ENCODE peak calls at places on chromosomes 13 and 19, in nine cellular contexts. W is ovary, F is AG10803, D is HepG2, N is Caco-2, Q is cardiac fibroblast, S is lower leg skin, V is fibroblast of mammary gland, M is lower lobe of right lung. U is an unnamed sample.

GRCh38 chr13:66040506-66040905 is 1189.6 kb downstream of the PCDH9 start:
- DNase-seq in D (no peak), S (no peak), M (no peak), W (no peak), N (no peak), F (peak), Q (peak), V (peak), U (no peak)

GRCh38 chr13:39684531-39685137 is 29.2 kb downstream of the COG6 start:
- DNase-seq in Q (peak), D (peak), V (peak), M (no peak), N (no peak), F (peak), W (no peak), S (no peak), U (no peak)

GRCh38 chr13:35764359-35765015 is 288.0 kb upstream of the MAB21L1 start:
- DNase-seq in S (no peak), Q (no peak), W (no peak), F (peak), N (no peak), D (no peak), V (no peak), M (no peak), U (no peak)

GRCh38 chr13:97319088-97319487 is 97.0 kb downstream of the MBNL2 start:
- DNase-seq in V (no peak), W (no peak), F (no peak), D (no peak), Q (peak), N (no peak), S (no peak), M (no peak), U (no peak)

GRCh38 chr13:99228737-99229691 is 28.4 kb downstream of the UBAC2 start:
- DNase-seq in W (no peak), M (no peak), N (no peak), S (no peak), D (peak), V (peak), Q (peak), F (peak), U (peak)

GRCh38 chr19:30846102-30846501 is 473.9 kb downstream of the ZNF536 start:
- DNase-seq in W (no peak), M (no peak), D (no peak), Q (no peak), F (no peak), V (no peak), S (no peak), N (no peak), U (no peak)

GRCh38 chr13:93244918-93245280 is 18.3 kb downstream of the GPC6 start:
- DNase-seq in N (no peak), F (peak), S (no peak), W (no peak), V (peak), M (no peak), Q (peak), D (no peak), U (no peak)

GRCh38 chr19:31340059-31341025 is 8.9 kb downstream of the TSHZ3 start:
- DNase-seq in Q (no peak), V (peak), S (no peak), D (no peak), F (peak), M (no peak), N (no peak), W (peak), U (no peak)

GRCh38 chr19:55543567-55543966 is 1.8 kb downstream of the SBK3 start:
- DNase-seq in V (no peak), Q (no peak), D (no peak), M (no peak), W (no peak), S (no peak), F (no peak), N (no peak), U (no peak)

GRCh38 chr13:111422352-111422751 is 101.9 kb downstream of the TEX29 start:
- DNase-seq in M (no peak), S (no peak), V (no peak), Q (no peak), F (no peak), D (no peak), W (no peak), N (no peak), U (no peak)

GRCh38 chr13:41306271-41307150 is 4.6 kb upstream of the NAA16 start:
- DNase-seq in D (no peak), S (no peak), N (no peak), Q (peak), W (no peak), F (no peak), V (no peak), M (no peak), U (no peak)

GRCh38 chr13:110132178-110132975 is 174.6 kb downstream of the COL4A1 start:
- DNase-seq in Q (peak), D (no peak), F (no peak), W (no peak), S (peak), N (no peak), V (no peak), M (no peak), U (no peak)

GRCh38 chr13:106917024-106917491 is 349.1 kb upstream of the ARGLU1 start:
- DNase-seq in V (no peak), S (no peak), D (no peak), M (no peak), W (no peak), Q (peak), N (no peak), F (peak), U (no peak)

GRCh38 chr13:48138270-48138669 is 43.4 kb upstream of the MED4 start:
- DNase-seq in N (no peak), V (no peak), M (no peak), F (no peak), S (no peak), W (no peak), D (no peak), Q (no peak), U (no peak)

GRCh38 chr13:113114511-113115362 is 7.9 kb upstream of the F10 start:
- DNase-seq in M (peak), Q (no peak), F (no peak), W (peak), N (no peak), D (no peak), V (no peak), S (no peak), U (no peak)

GRCh38 chr19:47107953-47108746 is 5.4 kb downstream of the ZC3H4 start:
- DNase-seq in Q (no peak), V (peak), D (no peak), N (no peak), M (no peak), W (no peak), F (peak), S (no peak), U (no peak)

GRCh38 chr19:34851277-34851804 is 75.4 kb upstream of the ZNF30 start:
- DNase-seq in D (peak), F (no peak), M (no peak), N (peak), S (no peak), V (no peak), W (no peak), Q (no peak), U (no peak)

GRCh38 chr19:27733551-27734266 is 1479.2 kb downstream of the UQCRFS1 start:
- DNase-seq in Q (no peak), F (no peak), M (no peak), N (no peak), V (no peak), W (no peak), S (no peak), D (no peak), U (no peak)

GRCh38 chr13:40692946-40693345 is 26.5 kb upstream of the FOXO1 start:
- DNase-seq in D (no peak), N (no peak), F (no peak), W (no peak), M (no peak), Q (peak), S (no peak), V (no peak), U (no peak)

GRCh38 chr13:105070452-105070851 is 1465.0 kb downstream of the EFNB2 start:
- DNase-seq in V (no peak), N (no peak), Q (peak), F (no peak), W (no peak), M (no peak), S (no peak), D (no peak), U (no peak)

GRCh38 chr19:10395436-10395835 is 7.9 kb downstream of the CDC37 start:
- DNase-seq in S (no peak), D (no peak), V (no peak), F (no peak), N (no peak), W (no peak), Q (no peak), M (no peak), U (no peak)

GRCh38 chr19:12757544-12758274 is 6.1 kb downstream of the BEST2 start:
- DNase-seq in D (peak), W (peak), S (no peak), F (peak), N (peak), Q (peak), V (peak), M (peak), U (no peak)

GRCh38 chr13:33174491-33174890 is 111.1 kb downstream of the STARD13 start:
- DNase-seq in Q (no peak), S (no peak), D (no peak), W (no peak), N (no peak), M (no peak), V (no peak), F (no peak), U (no peak)

GRCh38 chr13:49690133-49690989 is 925 bp downstream of the EBPL start:
- DNase-seq in M (no peak), N (peak), D (peak), S (no peak), W (no peak), V (peak), F (no peak), Q (peak), U (peak)

DNA sequence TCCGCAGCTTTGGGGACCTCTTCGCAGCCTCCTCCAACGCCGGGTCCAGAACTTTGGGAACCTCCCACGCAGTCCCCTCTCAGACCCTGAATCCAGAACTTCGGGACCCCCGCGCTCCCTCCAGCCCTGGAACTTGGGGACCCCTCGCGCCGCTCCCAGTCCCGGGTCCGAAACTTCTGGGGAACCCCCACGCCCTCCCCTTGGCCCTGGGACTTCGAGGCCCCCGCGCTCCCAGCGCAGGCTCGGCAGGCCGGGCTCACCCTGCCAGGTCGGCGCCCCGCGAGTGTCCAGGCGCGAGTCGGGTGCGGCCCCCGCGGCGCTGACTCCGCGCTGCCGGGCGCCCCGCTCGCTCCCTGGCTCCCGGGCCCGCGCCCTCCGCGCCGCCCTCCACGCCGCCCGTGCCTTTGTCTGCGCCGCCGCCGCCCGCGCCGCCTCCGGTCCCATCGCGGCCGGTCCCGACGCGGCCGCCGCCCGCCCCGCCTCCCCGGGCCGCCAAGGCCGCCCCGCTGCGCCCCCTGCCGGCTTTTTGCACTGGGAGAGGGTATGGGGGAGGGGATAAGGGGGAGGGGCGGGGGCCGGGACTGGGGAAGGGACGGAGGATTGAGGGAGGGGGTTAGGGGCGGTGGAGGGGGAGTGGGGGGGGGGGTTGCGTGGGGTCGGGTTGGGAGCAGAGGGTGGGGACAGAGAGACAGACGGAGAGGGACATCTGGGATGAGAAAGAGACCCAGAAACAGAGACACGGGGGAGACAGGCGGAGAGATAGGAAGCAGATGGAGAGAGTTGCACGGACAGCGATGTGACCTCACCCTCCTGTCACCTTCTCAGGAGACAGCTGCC is at the start of gene HOMER3:
- DNase-seq in S (peak), M (peak), F (peak), D (no peak), Q (peak), N (peak), V (peak), W (peak), U (no peak)
- TF ChIP-seq CTCF in S (no peak), M (no peak), F (peak), D (peak), Q (peak), N (peak), V (peak), W (no peak), U (peak)

DNA sequence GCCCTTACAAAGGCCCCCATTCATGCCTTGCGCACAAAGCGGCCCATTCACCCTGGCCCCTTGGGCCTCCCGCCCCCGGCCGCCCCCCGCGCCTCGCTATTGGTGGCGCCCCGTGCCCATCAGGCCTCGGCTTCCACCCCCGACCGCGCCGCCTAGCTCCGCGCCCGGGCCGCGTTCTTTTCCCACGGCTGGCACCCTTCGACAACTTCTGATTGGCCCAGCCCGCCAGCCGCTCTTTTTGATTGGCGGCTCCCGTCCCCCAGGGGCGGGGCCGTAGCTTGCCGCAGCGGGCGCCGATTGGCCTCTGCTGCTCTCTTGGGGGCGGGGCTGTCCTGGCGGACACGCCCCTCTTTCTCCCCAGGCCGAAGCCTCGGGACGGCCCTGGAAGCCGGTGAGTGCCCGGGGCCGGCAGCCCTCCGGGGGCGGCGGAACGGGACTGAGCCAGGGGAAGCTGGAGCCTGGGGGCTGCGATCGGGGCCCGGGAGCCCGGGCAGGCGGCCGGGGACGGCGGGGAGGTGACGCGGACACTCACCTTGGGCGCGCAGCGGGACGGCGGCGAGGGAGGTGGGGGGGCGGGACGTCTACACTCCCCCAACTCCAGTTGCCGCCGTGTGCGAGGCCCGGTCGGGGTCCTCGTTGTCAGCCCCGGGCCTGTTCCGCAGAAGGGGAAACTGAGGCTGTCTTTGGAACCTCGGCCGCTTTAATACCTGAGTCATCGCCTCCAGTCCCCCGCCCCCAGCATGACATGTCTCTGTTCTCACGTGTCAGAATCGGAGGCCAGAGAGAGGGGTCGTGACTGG is at the start of gene MYH14:
- DNase-seq in S (peak), Q (peak), M (peak), V (peak), N (peak), F (peak), D (peak), W (peak), U (no peak)
- H3K4me3 ChIP-seq in S (no peak), Q (no peak), M (peak), V (no peak), N (peak), F (no peak), D (peak), W (peak), U (no peak)

DNA sequence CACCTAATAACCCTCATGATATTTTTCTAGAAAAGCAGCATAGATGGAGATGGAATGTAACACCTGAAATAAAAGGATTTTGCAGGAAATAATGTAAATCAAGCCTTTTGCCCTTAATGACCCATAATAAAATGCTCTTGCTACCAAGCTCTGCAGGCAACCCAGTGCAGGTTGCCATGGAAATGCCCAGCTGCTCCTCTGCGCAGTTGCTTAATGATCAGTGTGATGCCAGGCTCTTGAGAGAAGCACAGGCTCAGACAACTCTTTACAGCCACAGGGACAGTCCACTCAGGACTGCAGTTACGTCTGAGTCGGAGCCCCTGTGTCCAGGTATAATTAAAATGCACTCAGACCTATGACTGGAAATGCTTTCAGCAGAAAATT is 165.5 kb downstream of the LACC1 start:
- DNase-seq in Q (no peak), V (no peak), F (no peak), W (no peak), M (no peak), D (no peak), N (no peak), S (no peak), U (no peak)
- TF ChIP-seq CTCF in Q (no peak), V (no peak), F (no peak), W (no peak), M (no peak), D (no peak), N (no peak), S (no peak), U (no peak)

DNA sequence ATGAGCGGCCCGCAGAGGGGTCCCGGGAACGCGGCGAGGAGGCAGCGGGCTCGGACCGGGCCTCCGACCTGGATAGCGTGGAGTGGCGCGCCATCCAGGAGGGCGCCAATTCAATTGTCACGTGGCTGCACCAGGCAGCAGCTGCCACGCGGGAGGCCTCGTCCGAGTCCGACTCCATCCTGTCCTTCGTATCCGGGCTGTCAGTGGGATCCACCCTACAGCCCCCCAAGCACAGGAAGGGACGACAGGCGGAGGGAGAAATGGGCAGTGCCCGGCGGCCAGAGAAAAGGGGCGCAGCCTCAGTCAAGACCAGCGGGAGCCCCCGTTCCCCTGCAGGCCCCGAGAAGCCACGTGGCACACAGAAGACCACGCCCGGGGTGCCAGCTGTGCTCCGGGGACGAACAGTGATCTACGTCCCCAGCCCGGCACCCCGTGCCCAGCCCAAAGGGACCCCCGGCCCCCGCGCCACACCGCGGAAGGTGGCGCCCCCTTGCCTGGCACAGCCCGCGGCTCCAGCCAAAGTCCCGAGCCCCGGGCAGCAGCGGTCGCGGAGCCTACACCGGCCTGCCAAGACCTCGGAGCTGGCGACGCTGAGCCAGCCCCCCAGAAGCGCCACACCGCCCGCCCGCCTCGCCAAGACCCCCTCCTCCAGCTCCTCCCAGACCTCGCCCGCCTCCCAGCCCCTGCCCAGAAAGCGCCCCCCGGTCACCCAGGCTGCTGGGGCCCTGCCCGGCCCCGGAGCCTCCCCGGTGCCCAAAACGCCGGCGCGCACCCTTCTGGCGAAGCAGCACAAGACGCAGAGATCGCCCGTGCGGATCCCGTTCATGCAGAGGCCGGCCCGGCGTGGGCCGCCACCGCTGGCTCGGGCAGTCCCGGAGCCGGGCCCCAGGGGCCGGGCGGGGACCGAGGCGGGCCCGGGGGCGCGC is 10.5 kb downstream of the C19orf25 start:
- DNase-seq in M (no peak), Q (peak), D (no peak), W (no peak), S (no peak), N (peak), V (peak), F (peak), U (no peak)
- H3K4me3 ChIP-seq in M (peak), Q (peak), D (peak), W (no peak), S (no peak), N (peak), V (no peak), F (peak), U (no peak)

DNA sequence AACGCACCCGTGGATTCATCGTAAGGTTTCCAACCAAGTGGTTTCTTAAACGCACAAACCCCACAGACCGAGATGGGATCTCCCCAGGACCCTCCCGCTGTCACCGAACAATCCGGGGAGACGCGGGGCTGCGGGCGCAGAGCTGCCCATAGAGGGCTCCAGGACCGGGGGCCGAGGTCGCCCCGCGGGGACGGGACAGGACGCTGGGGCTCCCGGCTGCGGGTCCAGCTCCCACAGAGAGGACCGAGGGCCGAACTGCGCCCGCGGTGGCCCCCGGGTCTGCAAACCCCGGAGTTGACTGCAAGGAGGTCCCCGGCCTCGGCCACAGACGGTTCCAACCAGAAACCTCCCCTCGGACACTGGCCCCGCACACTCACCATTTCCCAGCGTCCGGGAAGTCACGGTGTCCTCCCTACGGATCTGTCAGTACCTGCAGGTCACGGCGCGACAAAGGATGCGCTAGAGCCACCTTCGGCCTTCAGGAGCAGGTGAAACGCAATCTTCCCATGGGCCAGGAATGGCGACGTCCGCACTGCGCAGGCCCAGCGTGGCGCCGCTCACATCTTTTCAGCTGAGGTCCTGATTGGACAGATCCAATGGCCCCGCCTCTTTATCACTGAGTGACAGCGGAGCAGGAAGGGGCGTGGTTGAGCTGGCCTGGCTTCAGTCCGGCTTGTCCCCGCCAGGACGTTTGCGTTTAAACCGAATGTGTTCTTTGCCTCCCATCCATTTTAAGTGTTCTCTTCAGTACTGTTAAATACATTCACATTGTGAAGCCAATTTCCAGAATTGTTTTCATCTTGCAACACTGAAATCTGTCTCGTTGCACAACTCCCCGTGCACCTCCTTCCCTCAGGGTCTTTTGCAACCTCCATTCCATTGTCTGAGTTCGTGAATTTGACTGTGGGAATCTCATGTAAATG is at the start of gene ZNF14:
- DNase-seq in V (peak), M (peak), D (peak), N (peak), Q (peak), S (peak), W (peak), F (peak), U (peak)
- TF ChIP-seq CTCF in V (no peak), M (no peak), D (peak), N (peak), Q (peak), S (no peak), W (no peak), F (peak), U (peak)